ENCODE peak calls at places on chromosomes 4 and X, in five cellular contexts. K is tibial nerve; V is CD8-positive, alpha-beta memory T cell; Z is suprapubic skin; J is AG04450. X is an unnamed sample.

GRCh38 chr4:64520393-64520792 is 111.1 kb upstream of the TECRL start:
- DNase-seq in K (no peak), V (no peak), J (no peak), Z (no peak), X (no peak)

GRCh38 chr4:73674451-73674919 is 54.2 kb upstream of the RASSF6 start:
- DNase-seq in V (no peak), K (no peak), Z (no peak), J (no peak), X (no peak)

GRCh38 chr4:102599455-102599854 is 98.3 kb downstream of the NFKB1 start:
- DNase-seq in Z (no peak), V (no peak), J (no peak), K (no peak), X (no peak)

GRCh38 chrX:11451133-11451532 is 157.9 kb downstream of the AMELX start:
- DNase-seq in J (no peak), K (no peak), Z (no peak), V (no peak), X (no peak)

GRCh38 chr4:3813151-3813905 is 47.1 kb downstream of the ADRA2C start:
- DNase-seq in K (no peak), V (no peak), J (no peak), Z (no peak), X (no peak)

GRCh38 chr4:126592088-126592487 is 1040.7 kb upstream of the INTU start:
- DNase-seq in K (no peak), V (no peak), Z (no peak), J (no peak), X (no peak)

GRCh38 chr4:158170691-158171455 is 2.0 kb downstream of the GASK1B start:
- DNase-seq in K (peak; percentile 49), J (no peak), Z (peak; percentile 81), V (no peak), X (peak; percentile 87)

GRCh38 chrX:104318330-104319009 is 63.7 kb upstream of the ESX1 start:
- DNase-seq in V (no peak), Z (no peak), K (no peak), J (no peak), X (no peak)

GRCh38 chr4:154329268-154329858 is 162.2 kb downstream of the DCHS2 start:
- DNase-seq in V (no peak), J (no peak), K (no peak), Z (no peak), X (no peak)

GRCh38 chr4:129972257-129972656 is 876.3 kb downstream of the C4orf33 start:
- DNase-seq in J (no peak), V (no peak), K (no peak), Z (no peak), X (no peak)

GRCh38 chr4:55635760-55636621 is at the start of gene NMU:
- DNase-seq in J (no peak), K (no peak), V (peak; percentile 3), Z (no peak), X (peak; percentile 18)

GRCh38 chrX:9897761-9898161 is 69.4 kb upstream of the CLDN34 start:
- DNase-seq in Z (no peak), V (no peak), K (no peak), J (peak; percentile 88), X (no peak)

GRCh38 chr4:112589207-112589606 is 47.5 kb downstream of the ZGRF1 start:
- DNase-seq in V (no peak), Z (no peak), K (no peak), J (no peak), X (no peak)

GRCh38 chrX:64580035-64580434 is 184.8 kb upstream of the MTMR8 start:
- DNase-seq in Z (no peak), V (no peak), J (no peak), K (no peak), X (no peak)

GRCh38 chr4:41750158-41750623 is 1.7 kb upstream of the PHOX2B start:
- DNase-seq in V (no peak), Z (no peak), J (no peak), K (no peak), X (no peak)

GRCh38 chr4:72591547-72591946 is 22.5 kb upstream of the ADAMTS3 start:
- DNase-seq in V (no peak), K (no peak), Z (no peak), J (no peak), X (no peak)

GRCh38 chrX:38699116-38699515 is 102.1 kb upstream of the MID1IP1 start:
- DNase-seq in J (no peak), K (no peak), Z (no peak), V (no peak), X (no peak)

GRCh38 chrX:134933248-134933647 is 57.5 kb upstream of the SMIM10 start:
- DNase-seq in K (no peak), V (no peak), Z (no peak), J (no peak), X (peak; percentile 11)

GRCh38 chr4:26083987-26084386 is 170.0 kb downstream of the SMIM20 start:
- DNase-seq in J (peak; percentile 87), Z (no peak), V (no peak), K (no peak), X (no peak)

GRCh38 chrX:55135171-55135570 is 46.4 kb downstream of the PAGE2 start:
- DNase-seq in Z (no peak), K (peak; percentile 11), V (peak; percentile 0), J (no peak), X (peak; percentile 9)

GRCh38 chrX:55127692-55128091 is 38.9 kb downstream of the PAGE2 start:
- DNase-seq in K (no peak), V (no peak), J (no peak), Z (no peak), X (no peak)

DNA sequence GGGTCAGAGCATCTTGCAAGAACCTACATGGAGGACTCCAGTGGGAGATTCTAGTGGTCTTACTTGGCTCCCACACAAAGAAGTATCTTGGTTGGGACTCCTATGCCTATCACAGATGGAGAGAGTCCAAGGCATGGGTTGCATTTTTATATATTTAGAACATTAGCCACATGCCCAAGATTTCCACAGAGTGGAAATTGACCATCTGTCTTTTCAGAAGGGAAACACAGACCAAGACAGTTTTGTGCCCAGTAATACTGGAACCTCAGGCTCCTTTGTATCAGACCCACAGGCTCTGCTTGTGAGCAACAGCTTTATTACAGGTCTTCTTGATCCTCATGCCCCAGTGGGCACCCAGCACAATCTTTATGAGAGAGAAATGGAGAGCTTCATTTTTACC is 43.6 kb downstream of the PAGE2 start:
- DNase-seq in K (no peak), V (no peak), J (no peak), Z (no peak), X (no peak)
- H3K9me3 ChIP-seq in K (no peaks in the 10 kb centered on the region), V (no peaks in the 10 kb centered on the region), J (no peaks in the 10 kb centered on the region), Z (no peaks in the 10 kb centered on the region), X (no peaks in the 10 kb centered on the region)

DNA sequence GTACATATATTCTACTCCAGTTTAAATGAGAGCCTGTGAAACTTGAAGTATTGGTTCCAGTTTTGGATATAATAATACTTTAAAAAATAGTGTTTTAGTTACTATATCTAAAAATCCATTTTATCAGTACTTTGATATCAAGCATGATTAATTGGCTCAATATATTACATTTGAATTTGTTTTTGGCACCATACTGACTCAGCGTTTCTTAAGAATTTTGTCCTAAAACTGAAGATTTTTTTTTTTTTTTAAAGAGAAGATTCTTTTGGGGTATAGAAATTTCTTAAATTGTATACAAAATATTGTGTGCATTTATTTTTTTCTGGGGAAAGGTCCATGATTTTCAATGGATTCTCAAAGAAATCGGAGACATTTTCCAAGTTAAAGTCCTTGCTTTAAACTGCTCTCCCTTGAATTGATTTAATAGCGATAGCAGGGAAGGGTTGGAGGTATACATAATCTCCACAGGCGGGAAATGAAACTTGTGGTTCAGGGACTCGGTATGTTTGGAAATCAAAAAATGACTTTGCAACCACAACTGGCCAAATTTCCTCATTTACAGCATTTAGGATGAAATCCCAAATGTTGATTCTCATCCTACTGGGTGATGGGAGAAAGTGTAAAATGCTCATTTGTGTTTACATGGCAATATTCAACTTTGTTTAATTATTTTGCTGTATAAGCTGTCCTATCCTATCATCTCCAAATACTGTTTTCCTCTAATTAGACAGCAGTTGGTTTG is 62.3 kb downstream of the TMA16 start:
- DNase-seq in V (no peak), Z (no peak), J (no peak), K (no peak), X (no peak)
- H3K27ac ChIP-seq in V (no peak overlapping the region), Z (no peak overlapping the region), J (no peak overlapping the region), K (no peak overlapping the region), X (no peak overlapping the region)

DNA sequence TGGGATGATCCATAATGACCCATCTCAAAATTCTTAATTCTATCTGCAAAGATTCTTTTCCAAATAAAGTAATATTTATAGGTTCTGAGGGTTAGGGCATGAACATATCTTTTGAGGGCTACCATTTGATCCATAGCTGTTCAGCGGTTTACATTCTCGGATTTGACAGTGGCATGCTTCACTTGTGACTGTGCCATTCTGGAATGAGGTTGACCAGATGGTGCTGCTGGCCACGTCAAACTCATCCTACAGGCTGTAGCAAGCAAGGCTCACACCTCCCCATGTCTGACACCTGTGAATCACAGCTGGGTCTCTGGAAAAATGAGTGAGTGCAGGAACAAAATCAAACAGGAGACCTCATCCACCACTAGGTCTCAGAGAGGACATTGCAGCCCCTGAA is 280.5 kb downstream of the DHRSX start:
- DNase-seq in J (no peak), K (no peak), Z (peak; percentile 0), V (no peak), X (no peak)
- H3K9me3 ChIP-seq in J (peaks cover 28% of the 10 kb centered on the region), K (peaks cover 62% of the 10 kb centered on the region), Z (peaks cover 35% of the 10 kb centered on the region), V (peaks cover 12% of the 10 kb centered on the region), X (peaks cover 42% of the 10 kb centered on the region)

GRCh38 chr4:39732728-39733127 is 34.8 kb downstream of the UBE2K start:
- DNase-seq in J (peak; percentile 66), Z (no peak), V (no peak), K (no peak), X (no peak)
- H3K27ac ChIP-seq in J (no peak overlapping the region), Z (no peak overlapping the region), V (no peak overlapping the region), K (no peak overlapping the region), X (no peak overlapping the region)

GRCh38 chr4:24765331-24765990 is 29.9 kb upstream of the SOD3 start:
- DNase-seq in V (no peak), K (no peak), Z (no peak), J (peak; percentile 60), X (no peak)
- H3K9me3 ChIP-seq in V (no peaks in the 10 kb centered on the region), K (no peaks in the 10 kb centered on the region), Z (no peaks in the 10 kb centered on the region), J (no peaks in the 10 kb centered on the region), X (no peaks in the 10 kb centered on the region)